ENCODE peak calls at places on chromosomes 7 and 10, in four cellular contexts. Q is BE2C, V is GM13977, Z is cardiac muscle cell. D is an unnamed sample.

GRCh38 chr7:135114622-135115021 is 33.2 kb upstream of the TMEM140 start:
- DNase-seq in Q (no peak), V (no peak), Z (no peak), D (no peak)

GRCh38 chr7:45890902-45891461 is 2.7 kb downstream of the IGFBP1 start:
- DNase-seq in Q (no peak), V (no peak), Z (peak; percentile 64), D (no peak)

GRCh38 chr10:101935431-101935830 is 91.8 kb upstream of the KCNIP2 start:
- DNase-seq in Q (no peak), V (no peak), Z (no peak), D (no peak)

GRCh38 chr10:349081-349480 is 213.8 kb downstream of the ZMYND11 start:
- DNase-seq in Q (no peak), V (no peak), Z (no peak), D (no peak)

GRCh38 chr10:12299222-12299973 is 49.9 kb upstream of the CAMK1D start:
- DNase-seq in Q (no peak), V (no peak), Z (no peak), D (no peak)

GRCh38 chr7:120053390-120053961 is 219.5 kb upstream of the KCND2 start:
- DNase-seq in Q (no peak), V (no peak), Z (peak; percentile 91), D (no peak)

GRCh38 chr10:79020605-79021004 is 48.2 kb upstream of the ZMIZ1 start:
- DNase-seq in Q (no peak), V (no peak), Z (no peak), D (no peak)

GRCh38 chr10:132639470-132639869 is 101.9 kb downstream of the INPP5A start:
- DNase-seq in Q (no peak), V (no peak), Z (no peak), D (no peak)

GRCh38 chr10:9596368-9596920 is 1421.2 kb upstream of the CELF2 start:
- DNase-seq in Q (no peak), V (no peak), Z (no peak), D (no peak)

GRCh38 chr10:113687041-113687440 is 7.3 kb downstream of the CASP7 start:
- DNase-seq in Q (no peak), V (no peak), Z (no peak), D (no peak)

GRCh38 chr10:113003032-113003431 is 53.0 kb downstream of the TCF7L2 start:
- DNase-seq in Q (no peak), V (no peak), Z (no peak), D (no peak)

GRCh38 chr10:14953452-14954000 is 370 bp downstream of the DCLRE1C start:
- DNase-seq in Q (no peak), V (peak; percentile 46), Z (peak; percentile 66), D (peak; percentile 49)

GRCh38 chr7:147578196-147578595 is 1012.4 kb upstream of the C7orf33 start:
- DNase-seq in Q (no peak), V (no peak), Z (no peak), D (no peak)

GRCh38 chr10:58981846-58982245 is 194.6 kb upstream of the PHYHIPL start:
- DNase-seq in Q (no peak), V (no peak), Z (no peak), D (no peak)

GRCh38 chr10:92832998-92833642 is 15.2 kb upstream of the EXOC6 start:
- DNase-seq in Q (no peak), V (no peak), Z (no peak), D (no peak)

GRCh38 chr10:132687893-132688579 is 97.9 kb downstream of the NKX6-2 start:
- DNase-seq in Q (no peak), V (no peak), Z (no peak), D (no peak)

GRCh38 chr10:96830511-96831199 is 1.4 kb upstream of the LCOR start:
- DNase-seq in Q (peak; percentile 57), V (peak; percentile 76), Z (peak; percentile 72), D (peak; percentile 72)

GRCh38 chr10:112385143-112385695 is 11.3 kb downstream of the ACSL5 start:
- DNase-seq in Q (no peak), V (no peak), Z (no peak), D (no peak)

GRCh38 chr10:72834183-72834825 is 59.2 kb upstream of the OIT3 start:
- DNase-seq in Q (peak; percentile 50), V (peak; percentile 52), Z (peak; percentile 86), D (peak; percentile 28)

GRCh38 chr7:149690688-149691446 is 82.5 kb downstream of the ZNF467 start:
- DNase-seq in Q (peak; percentile 80), V (no peak), Z (peak; percentile 84), D (peak; percentile 68)

GRCh38 chr10:121624778-121625330 is 26.6 kb upstream of the FGFR2 start:
- DNase-seq in Q (no peak), V (no peak), Z (no peak), D (no peak)

GRCh38 chr7:32253245-32253644 is 183.0 kb upstream of the PDE1C start:
- DNase-seq in Q (no peak), V (no peak), Z (no peak), D (no peak)

GRCh38 chr10:77864151-77864851 is 62.3 kb downstream of the DLG5 start:
- DNase-seq in Q (no peak), V (no peak), Z (no peak), D (no peak)

GRCh38 chr7:149188637-149189259 is 6.6 kb upstream of the ZNF282 start:
- DNase-seq in Q (peak; percentile 39), V (no peak), Z (no peak), D (no peak)

GRCh38 chr10:44967596-44967995 is 8.0 kb downstream of the RASSF4 start:
- DNase-seq in Q (no peak), V (no peak), Z (no peak), D (no peak)

GRCh38 chr10:71761541-71762113 is 11.7 kb downstream of the VSIR start:
- DNase-seq in Q (no peak), V (no peak), Z (no peak), D (no peak)

GRCh38 chr7:90345548-90346319 is 782 bp upstream of the GTPBP10 start:
- DNase-seq in Q (no peak), V (no peak), Z (peak; percentile 64), D (no peak)

GRCh38 chr7:128030999-128031681 is at the start of gene LRRC4:
- DNase-seq in Q (peak; percentile 50), V (peak; percentile 83), Z (peak; percentile 61), D (peak; percentile 56)

GRCh38 chr10:118501637-118502440 is 93.6 kb downstream of the PRLHR start:
- DNase-seq in Q (no peak), V (no peak), Z (peak; percentile 87), D (no peak)

GRCh38 chr10:92916433-92916832 is 68.1 kb downstream of the EXOC6 start:
- DNase-seq in Q (no peak), V (peak; percentile 4), Z (no peak), D (no peak)

GRCh38 chr7:123522061-123522460 is 12.3 kb downstream of the IQUB start:
- DNase-seq in Q (no peak), V (no peak), Z (no peak), D (no peak)

GRCh38 chr7:127477285-127478039 is 85.0 kb upstream of the ZNF800 start:
- DNase-seq in Q (no peak), V (no peak), Z (no peak), D (no peak)

GRCh38 chr7:130897515-130898419 is 163.8 kb upstream of the KLF14 start:
- DNase-seq in Q (peak; percentile 43), V (peak; percentile 31), Z (no peak), D (no peak)

GRCh38 chr7:152464312-152465117 is 28.7 kb upstream of the KMT2C start:
- DNase-seq in Q (peak; percentile 82), V (peak; percentile 89), Z (peak; percentile 91), D (peak; percentile 88)

GRCh38 chr7:153829523-153829922 is 222.7 kb upstream of the DPP6 start:
- DNase-seq in Q (no peak), V (no peak), Z (no peak), D (no peak)

GRCh38 chr7:153840861-153841260 is 211.3 kb upstream of the DPP6 start:
- DNase-seq in Q (no peak), V (no peak), Z (no peak), D (no peak)

GRCh38 chr7:153832160-153832559 is 220.0 kb upstream of the DPP6 start:
- DNase-seq in Q (peak; percentile 44), V (no peak), Z (no peak), D (no peak)

GRCh38 chr7:153835712-153836265 is 216.4 kb upstream of the DPP6 start:
- DNase-seq in Q (peak; percentile 84), V (no peak), Z (no peak), D (no peak)

DNA sequence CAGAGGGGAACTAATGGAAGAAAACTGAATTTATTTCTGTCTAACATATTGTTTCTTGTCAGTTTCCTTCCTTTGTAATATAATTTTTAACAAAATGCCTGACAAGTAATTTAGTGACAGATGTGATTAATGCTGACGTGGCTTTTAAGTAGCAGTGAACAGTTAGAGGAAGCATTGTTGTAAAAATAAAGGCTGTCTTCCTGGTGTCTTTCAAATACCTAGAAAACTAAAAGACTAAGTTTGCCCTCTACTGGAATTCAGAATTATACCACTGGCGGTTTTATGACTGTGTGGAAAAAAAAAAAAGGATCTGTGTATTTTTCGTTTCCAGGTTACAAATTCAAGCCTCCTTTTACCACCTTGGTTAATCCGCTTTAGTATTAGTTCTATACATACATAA is 217.1 kb upstream of the DPP6 start:
- DNase-seq in Q (no peak), V (no peak), Z (no peak), D (no peak)
- TF ChIP-seq CTCF in Q (peak; percentile 18), V (no peak), Z (no peak), D (no peak)

GRCh38 chr10:91220194-91220953 is at the start of gene PCGF5:
- DNase-seq in Q (peak; percentile 94), V (peak; percentile 97), Z (peak; percentile 92), D (peak; percentile 86)
- TF ChIP-seq CTCF in Q (no peak), V (peak; percentile 43), Z (peak; percentile 20), D (peak; percentile 24)

GRCh38 chr10:6748981-6749630 is 169.0 kb upstream of the PRKCQ start:
- DNase-seq in Q (no peak), V (no peak), Z (no peak), D (no peak)

GRCh38 chr10:6757119-6757518 is 177.0 kb upstream of the PRKCQ start:
- DNase-seq in Q (no peak), V (no peak), Z (no peak), D (no peak)

GRCh38 chr10:6755891-6756460 is 175.9 kb upstream of the PRKCQ start:
- DNase-seq in Q (no peak), V (peak; percentile 15), Z (no peak), D (no peak)

GRCh38 chr10:6751363-6751762 is 171.3 kb upstream of the PRKCQ start:
- DNase-seq in Q (no peak), V (no peak), Z (no peak), D (no peak)

DNA sequence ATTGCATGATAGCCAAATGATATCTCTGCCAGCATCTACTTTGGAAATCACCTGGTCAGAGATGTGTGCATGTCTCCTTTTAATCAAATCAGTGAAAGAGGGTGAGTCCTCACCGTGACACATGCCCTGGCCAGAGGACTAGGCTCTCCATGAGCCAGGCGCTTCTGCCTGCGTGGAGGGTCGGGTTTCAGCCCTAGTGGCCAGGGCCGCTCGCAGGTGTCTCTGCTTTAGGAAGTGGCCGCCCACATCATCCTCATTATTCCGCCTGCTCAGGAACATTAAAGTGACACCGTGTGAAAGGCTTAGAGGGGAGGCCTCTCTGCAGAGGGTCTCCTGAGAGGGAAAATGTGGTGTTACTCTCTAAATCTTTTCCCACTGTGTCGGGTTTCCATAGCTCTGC is 173.6 kb upstream of the PRKCQ start:
- DNase-seq in Q (no peak), V (no peak), Z (no peak), D (no peak)
- TF ChIP-seq CTCF in Q (no peak), V (no peak), Z (no peak), D (no peak)

DNA sequence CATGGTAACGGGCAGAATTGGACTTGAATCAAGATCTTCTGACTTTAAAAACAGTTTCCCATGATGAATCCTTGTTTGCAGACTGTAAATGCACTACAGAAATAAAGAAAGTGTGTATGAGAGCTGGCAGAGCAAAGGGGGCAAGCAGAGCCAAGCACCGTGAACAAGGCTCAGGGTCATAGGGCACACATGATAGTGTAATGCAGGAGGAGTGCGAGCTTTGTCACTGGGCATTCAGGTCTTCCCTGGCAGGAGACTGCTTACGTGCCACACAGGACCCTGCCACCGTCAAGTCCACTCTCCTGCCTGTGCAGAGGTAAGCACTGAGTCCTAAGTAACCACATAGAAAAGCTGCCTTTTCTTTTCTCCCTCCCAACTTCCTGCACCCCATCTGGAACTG is 93.1 kb upstream of the NPVF start:
- DNase-seq in Q (no peak), V (no peak), Z (no peak), D (no peak)
- TF ChIP-seq CTCF in Q (no peak), V (no peak), Z (no peak), D (no peak)